ENCODE peak calls at places on chromosomes 13 and 19, in five cellular contexts. S, I, T, B and M are unnamed samples.

GRCh38 chr19:58386576-58387337 is at the start of gene RPS5:
- DNase-seq in S (peak), I (peak), T (peak), B (peak), M (peak)

GRCh38 chr13:35349052-35349451 is 127.4 kb downstream of the MAB21L1 start:
- DNase-seq in S (no peak), I (no peak), T (no peak), B (no peak), M (no peak)

GRCh38 chr13:38462605-38463004 is 113.0 kb downstream of the UFM1 start:
- DNase-seq in S (no peak), I (no peak), T (no peak), B (no peak), M (no peak)

GRCh38 chr19:2840794-2841790 is at the start of gene ZNF555:
- DNase-seq in S (peak), I (peak), T (peak), B (peak), M (peak)

GRCh38 chr19:18733196-18733647 is 49.7 kb downstream of the CRTC1 start:
- DNase-seq in S (no peak), I (no peak), T (no peak), B (no peak), M (no peak)

GRCh38 chr19:52170863-52171320 is 529 bp downstream of the ZNF836 start:
- DNase-seq in S (no peak), I (no peak), T (peak), B (no peak), M (no peak)

GRCh38 chr19:38173324-38174041 is 50.5 kb downstream of the DPF1 start:
- DNase-seq in S (no peak), I (no peak), T (peak), B (no peak), M (no peak)

GRCh38 chr19:17488593-17489391 is 18.5 kb downstream of the SLC27A1 start:
- DNase-seq in S (no peak), I (no peak), T (peak), B (peak), M (peak)

GRCh38 chr13:110126391-110126961 is 180.5 kb downstream of the COL4A1 start:
- DNase-seq in S (no peak), I (no peak), T (no peak), B (no peak), M (no peak)

GRCh38 chr19:32873560-32873959 is 4.0 kb upstream of the SLC7A9 start:
- DNase-seq in S (no peak), I (no peak), T (peak), B (no peak), M (no peak)

GRCh38 chr19:43489310-43489709 is 15.2 kb downstream of the PHLDB3 start:
- DNase-seq in S (peak), I (no peak), T (no peak), B (no peak), M (no peak)

GRCh38 chr19:39265321-39265916 is 2.8 kb upstream of the IFNL2 start:
- DNase-seq in S (no peak), I (no peak), T (no peak), B (no peak), M (no peak)

GRCh38 chr13:111846396-111847174 is 220.4 kb upstream of the SOX1 start:
- DNase-seq in S (no peak), I (no peak), T (no peak), B (peak), M (no peak)

GRCh38 chr13:101178394-101178793 is 237.9 kb downstream of the NALCN start:
- DNase-seq in S (no peak), I (no peak), T (no peak), B (no peak), M (no peak)

GRCh38 chr19:8334458-8335342 is 8.4 kb downstream of the KANK3 start:
- DNase-seq in S (peak), I (no peak), T (peak), B (no peak), M (no peak)
- TF ChIP-seq POLR2AphosphoS5 in S (no peak), I (no peak), T (no peak), B (no peak), M (no peak)

DNA sequence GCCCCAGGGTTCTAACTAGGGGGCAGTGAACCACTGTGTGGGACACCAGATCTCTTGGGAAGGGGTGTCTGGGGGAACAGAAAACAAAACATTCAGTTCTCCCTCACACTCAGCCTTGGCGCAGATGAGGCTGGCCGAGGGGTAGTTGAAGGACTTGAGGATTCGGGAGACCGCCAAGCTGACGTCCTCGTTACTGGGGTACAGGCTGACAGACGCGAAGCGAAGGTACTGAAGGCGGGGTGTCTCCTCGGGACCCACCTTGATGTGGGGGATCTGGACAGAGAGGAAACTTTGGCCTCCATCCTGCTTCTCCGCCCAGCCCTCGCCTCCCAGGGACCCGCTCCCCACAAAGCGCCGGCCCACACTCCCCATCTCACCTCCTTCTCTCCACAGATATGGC is 7.6 kb downstream of the GRIK5 start:
- DNase-seq in S (no peak), I (no peak), T (no peak), B (no peak), M (no peak)
- H3K27ac ChIP-seq in S (no peak), I (no peak), T (no peak), B (no peak), M (no peak)

GRCh38 chr19:10335149-10336053 is 2.1 kb upstream of the RAVER1 start:
- DNase-seq in S (no peak), I (no peak), T (no peak), B (no peak), M (no peak)
- TF ChIP-seq CTCF in S (no peak), I (no peak), T (no peak), B (peak), M (no peak)

DNA sequence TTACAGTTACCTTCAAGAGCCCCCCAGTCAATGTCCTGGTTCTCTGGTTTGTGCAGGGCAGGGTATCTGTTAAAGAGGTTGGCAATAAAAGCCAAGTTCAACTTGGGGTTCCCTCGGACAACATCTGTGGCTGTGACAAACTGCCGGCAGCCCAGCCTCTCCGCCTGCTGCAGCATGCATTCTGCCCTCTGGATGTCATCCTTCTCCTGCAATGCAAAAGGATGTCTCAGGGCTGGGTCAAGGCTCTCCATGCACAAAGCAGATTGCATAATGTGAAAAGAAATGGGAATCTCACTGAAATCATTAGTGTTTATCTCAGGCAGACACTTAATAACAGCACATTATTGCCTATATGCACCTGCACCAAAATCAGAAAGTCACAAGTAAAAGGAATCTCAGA is 35.1 kb downstream of the LCP1 start:
- DNase-seq in S (no peak), I (no peak), T (no peak), B (no peak), M (no peak)
- TF ChIP-seq POLR2AphosphoS5 in S (no peak), I (no peak), T (no peak), B (no peak), M (no peak)

GRCh38 chr13:98504371-98504963 is 72.4 kb downstream of the STK24 start:
- DNase-seq in S (no peak), I (no peak), T (no peak), B (no peak), M (no peak)

GRCh38 chr13:98506343-98507059 is 70.4 kb downstream of the STK24 start:
- DNase-seq in S (no peak), I (no peak), T (no peak), B (no peak), M (no peak)

GRCh38 chr13:98504029-98504351 is 72.9 kb downstream of the STK24 start:
- DNase-seq in S (no peak), I (no peak), T (no peak), B (no peak), M (no peak)

GRCh38 chr13:98500963-98501421 is 75.9 kb downstream of the STK24 start:
- DNase-seq in S (no peak), I (no peak), T (peak), B (no peak), M (no peak)

DNA sequence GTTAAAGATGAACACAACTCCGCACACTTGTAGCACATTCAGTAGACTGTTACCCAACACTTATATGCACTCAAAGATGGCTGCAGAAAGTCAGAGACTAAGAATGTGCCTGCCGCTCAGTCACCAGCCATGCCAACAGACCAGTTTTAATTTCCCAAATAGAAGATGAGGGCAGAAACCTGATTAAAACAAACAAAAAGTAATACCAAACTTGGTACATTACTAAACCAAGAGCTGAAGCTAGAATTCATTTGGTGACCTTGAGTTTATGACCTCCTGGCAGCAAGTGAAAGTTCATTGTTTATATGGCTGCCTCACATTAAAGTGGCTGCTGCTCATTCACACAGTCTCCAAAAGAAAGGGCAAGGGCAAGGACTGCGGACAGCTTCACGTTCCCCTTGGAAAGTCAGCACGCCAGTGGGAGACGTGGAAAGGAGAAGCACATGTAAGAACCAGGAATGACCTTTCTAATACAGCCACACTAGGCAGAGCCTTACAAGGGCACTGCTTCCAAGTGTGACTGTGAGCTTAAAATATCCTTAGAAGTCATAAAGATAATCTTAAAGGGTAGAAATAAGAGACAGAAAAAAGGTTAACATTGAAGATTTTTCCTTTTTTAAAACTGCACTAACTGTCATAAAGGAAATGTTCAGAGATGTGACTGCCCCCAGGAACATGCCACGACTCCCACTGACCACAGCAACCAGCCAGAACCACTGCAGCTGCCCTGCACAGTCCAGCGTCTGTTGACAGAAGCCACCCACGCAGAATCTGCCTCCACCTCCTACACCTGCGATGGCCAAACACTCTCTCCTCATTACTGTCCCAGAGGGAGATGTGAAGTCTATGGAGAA is 73.5 kb downstream of the STK24 start:
- DNase-seq in S (no peak), I (no peak), T (no peak), B (no peak), M (no peak)
- H3K27ac ChIP-seq in S (no peak), I (no peak), T (peak), B (no peak), M (peak)

DNA sequence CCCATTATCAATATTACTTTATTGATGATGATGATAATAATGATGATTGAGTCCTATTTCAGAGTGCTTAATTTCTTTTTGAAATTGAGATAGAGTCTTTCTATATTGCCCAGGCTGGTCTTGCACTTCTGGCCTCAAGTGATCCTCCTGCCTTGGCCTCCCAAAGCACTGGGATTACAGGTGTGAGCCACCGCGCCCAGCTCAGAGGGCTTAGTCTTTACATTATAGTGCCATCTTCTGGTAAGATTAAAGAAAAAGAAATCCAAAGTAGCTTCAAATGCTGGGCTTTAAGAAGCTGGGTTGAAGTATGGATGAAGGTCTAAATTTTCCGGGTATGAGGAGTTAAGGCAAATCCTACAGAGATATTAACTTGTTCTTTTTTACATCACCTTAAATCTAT is 3.4 kb upstream of the ZNF333 start:
- DNase-seq in S (peak), I (no peak), T (no peak), B (no peak), M (no peak)
- TF ChIP-seq CTCF in S (no peak), I (peak), T (peak), B (no peak), M (no peak)

DNA sequence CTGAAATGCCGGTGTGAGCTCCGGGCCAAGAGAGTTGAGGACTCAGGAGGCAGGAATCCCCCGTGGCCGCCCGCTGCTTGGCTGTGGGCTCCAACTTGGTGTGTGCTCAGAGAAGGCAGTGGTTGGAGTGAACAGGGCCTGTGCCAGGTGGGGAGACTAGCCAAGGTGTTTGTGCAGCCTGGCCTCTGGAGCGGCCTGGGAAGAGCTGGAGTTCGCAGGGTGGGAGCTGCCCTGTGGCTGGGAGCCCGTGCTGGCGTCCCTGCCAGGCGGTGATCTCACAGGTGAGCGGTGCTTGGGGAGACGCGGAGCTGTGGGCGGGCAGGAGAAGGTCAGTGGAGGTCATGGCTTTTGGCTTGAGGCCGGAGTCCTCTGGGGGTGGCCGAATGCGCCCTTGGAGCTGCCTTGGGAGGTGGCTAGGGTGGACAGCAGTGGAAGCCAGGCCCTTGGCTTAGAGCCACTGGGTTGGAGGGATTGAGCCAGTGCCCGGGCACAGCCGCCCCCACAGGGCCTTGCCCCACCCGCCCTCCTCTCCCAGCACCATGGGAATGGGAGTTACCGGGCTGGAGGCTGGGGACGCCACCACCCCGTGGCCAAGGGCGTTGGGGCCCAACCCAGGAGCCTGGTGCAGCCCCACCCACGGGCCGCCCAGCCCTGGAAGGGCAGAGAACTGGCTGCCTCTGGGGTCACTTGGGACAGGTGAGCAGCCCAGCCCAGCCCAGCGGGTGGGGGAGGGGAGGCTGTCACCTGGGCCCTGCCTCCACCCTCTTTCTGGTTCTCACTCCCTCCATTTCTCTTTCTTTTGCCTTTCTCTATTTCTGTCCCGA is 7.1 kb upstream of the CIRBP start:
- DNase-seq in S (no peak), I (no peak), T (peak), B (no peak), M (peak)
- TF ChIP-seq POLR2AphosphoS5 in S (no peak), I (peak), T (peak), B (no peak), M (peak)